ENCODE peak calls at places on chromosomes 2 and 18, in four cellular contexts. L is effector memory CD4-positive, alpha-beta T cell; S is heart right ventricle; M is CD4-positive, alpha-beta memory T cell. V is an unnamed sample. For H3K9me3, the result is how much of the 10 kb centered on the place peaks cover.

GRCh38 chr2:31271851-31272267 is 37.9 kb downstream of the EHD3 start:
- DNase-seq in L (no peak), M (no peak), S (no peak), V (no peak)

GRCh38 chr2:38131665-38132064 is 55.7 kb upstream of the CYP1B1 start:
- DNase-seq in M (no peak), S (no peak), L (no peak), V (no peak)

GRCh38 chr2:10369269-10370255 is 66.9 kb downstream of the HPCAL1 start:
- DNase-seq in S (no peak), M (no peak), L (no peak), V (no peak)

GRCh38 chr2:202120827-202121226 is 47.8 kb downstream of the KIAA2012 start:
- DNase-seq in L (no peak), M (no peak), S (no peak), V (no peak)

GRCh38 chr2:220899492-220899891 is 672.6 kb downstream of the EPHA4 start:
- DNase-seq in M (no peak), S (no peak), L (no peak), V (no peak)

GRCh38 chr2:190746971-190747761 is 98.3 kb downstream of the NAB1 start:
- DNase-seq in L (no peak), S (no peak), M (no peak), V (no peak)

GRCh38 chr18:811192-812122 is 585 bp downstream of the YES1 start:
- DNase-seq in L (no peak), M (no peak), S (peak), V (no peak)

GRCh38 chr2:241858206-241859016 is at the start of gene PDCD1:
- DNase-seq in S (peak), L (peak), M (peak), V (peak)

GRCh38 chr2:53697686-53698085 is 69.9 kb upstream of the CHAC2 start:
- DNase-seq in M (no peak), S (no peak), L (no peak), V (no peak)

GRCh38 chr2:17976871-17977746 is 98.6 kb downstream of the KCNS3 start:
- DNase-seq in L (no peak), S (no peak), M (no peak), V (no peak)

DNA sequence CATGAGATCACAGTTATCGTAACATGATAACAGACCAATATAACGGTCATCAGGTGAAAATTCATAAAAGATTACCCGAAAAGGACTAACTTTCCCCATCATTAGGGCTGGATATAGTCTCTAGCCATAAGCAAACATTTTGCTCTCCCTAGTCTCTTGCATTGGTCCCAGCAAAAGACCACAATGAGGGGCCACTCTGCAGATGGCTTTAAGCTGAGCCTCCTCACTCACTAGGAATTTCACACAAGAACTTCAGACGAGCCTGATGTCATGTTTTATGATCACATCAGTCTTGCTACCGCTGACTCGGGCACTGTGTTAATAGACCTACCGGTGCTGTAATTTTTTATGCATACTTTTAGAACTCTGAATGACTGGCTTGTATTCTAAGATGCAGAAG is 35.2 kb downstream of the STK17B start:
- DNase-seq in M (no peak), S (no peak), L (no peak), V (no peak)
- H3K9me3 ChIP-seq in M (under half), S (under half), L (under half), V (under half)

DNA sequence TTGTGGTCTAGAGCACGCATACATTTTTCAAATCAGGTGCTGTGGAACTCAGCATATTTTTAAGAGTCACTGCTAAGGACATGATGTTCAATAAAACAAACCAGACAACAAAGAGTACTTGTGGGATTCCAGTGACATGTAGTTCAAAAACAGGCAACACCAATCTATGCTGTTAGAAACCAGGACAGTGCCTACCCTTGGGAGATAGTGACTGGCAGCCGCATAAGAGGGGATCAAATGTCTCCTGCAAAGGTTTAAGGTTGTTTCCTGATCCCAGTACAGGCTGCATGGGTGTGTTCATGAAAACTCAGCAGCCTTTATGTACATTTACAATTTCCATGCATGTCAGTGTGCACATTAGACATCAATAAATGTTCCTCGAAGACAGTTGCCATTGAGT is 183.9 kb downstream of the PID1 start:
- DNase-seq in M (no peak), L (no peak), S (no peak), V (no peak)
- H3K9me3 ChIP-seq in M (under half), L (under half), S (under half), V (under half)

DNA sequence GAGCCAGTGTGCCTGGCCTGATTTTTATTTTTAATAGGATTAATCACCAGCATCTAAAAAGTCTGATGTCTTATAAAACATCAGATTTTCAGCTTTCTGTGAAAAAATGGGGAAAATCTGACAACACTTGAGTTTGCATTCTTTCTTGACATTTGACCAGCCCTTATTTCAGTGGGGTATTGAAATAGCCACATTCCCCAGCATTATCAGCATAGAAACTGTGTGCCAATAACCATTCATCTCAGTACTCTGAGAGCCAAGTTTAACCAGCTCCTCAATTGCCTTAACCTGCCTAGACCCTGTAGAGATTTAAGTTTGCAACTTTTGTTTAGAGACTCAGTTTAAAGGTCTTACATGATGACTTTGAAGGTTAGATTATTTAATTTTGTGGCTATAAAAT is 155.0 kb downstream of the CERS6 start:
- DNase-seq in M (no peak), L (no peak), S (no peak), V (no peak)
- H3K9me3 ChIP-seq in M (under half), L (under half), S (under half), V (under half)

GRCh38 chr2:205017381-205017780 is 472.1 kb downstream of the PARD3B start:
- DNase-seq in L (no peak), S (no peak), M (no peak), V (no peak)
- H3K9me3 ChIP-seq in L (under half), S (under half), M (under half), V (under half)

GRCh38 chr2:14263053-14263452 is 369.5 kb upstream of the LRATD1 start:
- DNase-seq in M (no peak), L (no peak), S (no peak), V (no peak)
- H3K9me3 ChIP-seq in M (under half), L (under half), S (under half), V (under half)

DNA sequence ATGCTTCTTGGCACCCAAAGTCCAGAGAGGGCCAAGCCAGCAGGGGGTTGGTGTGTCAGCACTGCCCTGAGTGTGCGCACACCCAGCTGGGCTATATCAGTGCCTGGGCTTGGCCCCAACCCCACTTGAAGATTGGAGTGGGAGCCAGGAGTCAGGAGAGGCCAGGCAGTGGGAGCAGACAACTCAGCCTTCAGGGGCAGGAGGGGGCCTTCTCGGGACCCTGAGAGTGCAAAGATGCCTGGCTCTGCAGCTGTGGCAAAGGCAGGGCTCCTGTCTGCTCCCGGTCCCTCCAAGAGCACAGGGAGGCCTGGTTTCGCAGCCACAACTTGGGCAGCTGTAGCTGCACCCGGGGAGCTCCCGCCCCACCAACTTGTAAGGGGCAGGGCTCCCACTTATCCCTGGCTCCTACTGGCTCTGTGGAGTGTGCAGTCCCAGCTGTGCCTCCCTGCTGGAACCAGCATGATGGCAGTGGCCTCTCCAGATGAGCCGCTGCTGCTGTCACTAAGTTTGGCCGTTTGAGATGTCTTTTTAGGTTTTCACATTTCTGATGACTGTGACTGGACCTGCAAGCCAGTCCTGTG is 148.7 kb upstream of the HS6ST1 start:
- DNase-seq in L (no peak), M (no peak), S (peak), V (no peak)
- H3K9me3 ChIP-seq in L (under half), M (under half), S (under half), V (under half)

GRCh38 chr2:83261591-83262136 is 1197.4 kb downstream of the SUCLG1 start:
- DNase-seq in L (no peak), S (no peak), M (no peak), V (no peak)
- H3K9me3 ChIP-seq in L (under half), S (under half), M (under half), V (under half)

V was measured in T-helper 17 cell.